ENCODE peak calls at places on chromosomes 2 and 18, in six cellular contexts. One of them, this sample, is unnamed.

GRCh38 chr2:56117764-56118163 is 66.0 kb upstream of the CCDC85A start:
- DNase-seq in stimulated activated CD4-positive, alpha-beta T cell treated with anti-CD3 and anti-CD28 coated beads, Interleukin-1b, Interleukin-23, amount 100 ng/mL, for 24 hours: no peak
- DNase-seq in B cell: no peak
- DNase-seq in GM23248: no peak
- DNase-seq in astrocyte: no peak
- DNase-seq in RCC 7860: no peak
- DNase-seq in this sample: no peak

GRCh38 chr2:225041210-225041870 is 928 bp downstream of the DOCK10 start:
- DNase-seq in GM23248: peak
- DNase-seq in RCC 7860: peak
- DNase-seq in astrocyte: peak
- DNase-seq in B cell: peak
- DNase-seq in stimulated activated CD4-positive, alpha-beta T cell treated with anti-CD3 and anti-CD28 coated beads, Interleukin-1b, Interleukin-23, amount 100 ng/mL, for 24 hours: peak
- DNase-seq in this sample: peak

GRCh38 chr2:218387369-218388194 is 5.5 kb downstream of the SLC11A1 start:
- DNase-seq in stimulated activated CD4-positive, alpha-beta T cell treated with anti-CD3 and anti-CD28 coated beads, Interleukin-1b, Interleukin-23, amount 100 ng/mL, for 24 hours: no peak
- DNase-seq in B cell: peak
- DNase-seq in astrocyte: peak
- DNase-seq in GM23248: peak
- DNase-seq in RCC 7860: no peak
- DNase-seq in this sample: peak

GRCh38 chr2:136131961-136132839 is 14.3 kb upstream of the CXCR4 start:
- DNase-seq in stimulated activated CD4-positive, alpha-beta T cell treated with anti-CD3 and anti-CD28 coated beads, Interleukin-1b, Interleukin-23, amount 100 ng/mL, for 24 hours: no peak
- DNase-seq in B cell: peak
- DNase-seq in RCC 7860: no peak
- DNase-seq in GM23248: no peak
- DNase-seq in astrocyte: no peak
- DNase-seq in this sample: no peak

GRCh38 chr2:171102802-171103201 is 57.9 kb downstream of the TLK1 start:
- DNase-seq in GM23248: no peak
- DNase-seq in astrocyte: no peak
- DNase-seq in stimulated activated CD4-positive, alpha-beta T cell treated with anti-CD3 and anti-CD28 coated beads, Interleukin-1b, Interleukin-23, amount 100 ng/mL, for 24 hours: no peak
- DNase-seq in B cell: no peak
- DNase-seq in RCC 7860: no peak
- DNase-seq in this sample: no peak

GRCh38 chr2:71687412-71687811 is 234.1 kb downstream of the DYSF start:
- DNase-seq in stimulated activated CD4-positive, alpha-beta T cell treated with anti-CD3 and anti-CD28 coated beads, Interleukin-1b, Interleukin-23, amount 100 ng/mL, for 24 hours: no peak
- DNase-seq in astrocyte: no peak
- DNase-seq in RCC 7860: no peak
- DNase-seq in GM23248: no peak
- DNase-seq in B cell: no peak
- DNase-seq in this sample: no peak

GRCh38 chr18:24968233-24968775 is 383.7 kb downstream of the ZNF521 start:
- DNase-seq in B cell: no peak
- DNase-seq in stimulated activated CD4-positive, alpha-beta T cell treated with anti-CD3 and anti-CD28 coated beads, Interleukin-1b, Interleukin-23, amount 100 ng/mL, for 24 hours: no peak
- DNase-seq in GM23248: peak
- DNase-seq in astrocyte: no peak
- DNase-seq in RCC 7860: no peak
- DNase-seq in this sample: no peak

GRCh38 chr2:241994556-241995213 is 125.2 kb downstream of the RTP5 start:
- DNase-seq in RCC 7860: no peak
- DNase-seq in astrocyte: no peak
- DNase-seq in GM23248: no peak
- DNase-seq in stimulated activated CD4-positive, alpha-beta T cell treated with anti-CD3 and anti-CD28 coated beads, Interleukin-1b, Interleukin-23, amount 100 ng/mL, for 24 hours: no peak
- DNase-seq in B cell: peak
- DNase-seq in this sample: no peak

GRCh38 chr2:100765481-100765880 is 54.5 kb upstream of the NPAS2 start:
- DNase-seq in astrocyte: no peak
- DNase-seq in GM23248: no peak
- DNase-seq in B cell: no peak
- DNase-seq in stimulated activated CD4-positive, alpha-beta T cell treated with anti-CD3 and anti-CD28 coated beads, Interleukin-1b, Interleukin-23, amount 100 ng/mL, for 24 hours: no peak
- DNase-seq in RCC 7860: no peak
- DNase-seq in this sample: peak

GRCh38 chr2:20985061-20985460 is 58.8 kb downstream of the APOB start:
- DNase-seq in RCC 7860: no peak
- DNase-seq in astrocyte: no peak
- DNase-seq in B cell: no peak
- DNase-seq in stimulated activated CD4-positive, alpha-beta T cell treated with anti-CD3 and anti-CD28 coated beads, Interleukin-1b, Interleukin-23, amount 100 ng/mL, for 24 hours: no peak
- DNase-seq in GM23248: no peak
- DNase-seq in this sample: no peak

GRCh38 chr18:75393721-75394120 is 33.8 kb downstream of the SMIM21 start:
- DNase-seq in RCC 7860: no peak
- DNase-seq in astrocyte: no peak
- DNase-seq in B cell: no peak
- DNase-seq in stimulated activated CD4-positive, alpha-beta T cell treated with anti-CD3 and anti-CD28 coated beads, Interleukin-1b, Interleukin-23, amount 100 ng/mL, for 24 hours: no peak
- DNase-seq in GM23248: no peak
- DNase-seq in this sample: peak

This sample was measured in fibroblast of the aortic adventitia.